ENCODE peak calls at places on chromosomes 13 and 19, in six cellular contexts. One of them, this sample, is unnamed.

GRCh38 chr19:3387645-3388589 is 21.5 kb downstream of the NFIC start:
- DNase-seq in thoracic aorta: no peak
- DNase-seq in adrenal gland: peak; percentile 93
- DNase-seq in Calu3: peak; percentile 80
- DNase-seq in ascending aorta: peak; percentile 92
- DNase-seq in tibial artery: peak; percentile 97
- DNase-seq in this sample: peak; percentile 52

GRCh38 chr13:110099922-110100321 is 207.0 kb downstream of the COL4A1 start:
- DNase-seq in thoracic aorta: no peak
- DNase-seq in adrenal gland: no peak
- DNase-seq in Calu3: no peak
- DNase-seq in ascending aorta: no peak
- DNase-seq in tibial artery: no peak
- DNase-seq in this sample: no peak

GRCh38 chr13:107644136-107644535 is 571.2 kb downstream of the LIG4 start:
- DNase-seq in thoracic aorta: no peak
- DNase-seq in adrenal gland: no peak
- DNase-seq in Calu3: no peak
- DNase-seq in ascending aorta: no peak
- DNase-seq in tibial artery: no peak
- DNase-seq in this sample: no peak

GRCh38 chr13:91482427-91482826 is 84.0 kb downstream of the GPC5 start:
- DNase-seq in thoracic aorta: no peak
- DNase-seq in adrenal gland: no peak
- DNase-seq in Calu3: no peak
- DNase-seq in ascending aorta: no peak
- DNase-seq in tibial artery: no peak
- DNase-seq in this sample: no peak

GRCh38 chr19:51386882-51387520 is 773 bp downstream of the LIM2 start:
- DNase-seq in thoracic aorta: no peak
- DNase-seq in adrenal gland: no peak
- DNase-seq in Calu3: no peak
- DNase-seq in ascending aorta: no peak
- DNase-seq in tibial artery: no peak
- DNase-seq in this sample: no peak

GRCh38 chr13:75505966-75506365 is 24.0 kb upstream of the TBC1D4 start:
- DNase-seq in thoracic aorta: no peak
- DNase-seq in adrenal gland: no peak
- DNase-seq in Calu3: no peak
- DNase-seq in ascending aorta: no peak
- DNase-seq in tibial artery: no peak
- DNase-seq in this sample: no peak

GRCh38 chr19:5541456-5541855 is 26.3 kb downstream of the TINCR start:
- DNase-seq in thoracic aorta: no peak
- DNase-seq in adrenal gland: no peak
- DNase-seq in Calu3: no peak
- DNase-seq in ascending aorta: no peak
- DNase-seq in tibial artery: no peak
- DNase-seq in this sample: no peak

GRCh38 chr13:108957369-108958012 is 328.1 kb downstream of the MYO16 start:
- DNase-seq in thoracic aorta: no peak
- DNase-seq in adrenal gland: peak; percentile 55
- DNase-seq in Calu3: peak; percentile 6
- DNase-seq in ascending aorta: no peak
- DNase-seq in tibial artery: no peak
- DNase-seq in this sample: no peak

GRCh38 chr13:106118050-106118449 is 417.4 kb downstream of the EFNB2 start:
- DNase-seq in thoracic aorta: no peak
- DNase-seq in adrenal gland: no peak
- DNase-seq in Calu3: no peak
- DNase-seq in ascending aorta: no peak
- DNase-seq in tibial artery: no peak
- DNase-seq in this sample: no peak

GRCh38 chr13:78404961-78405360 is 198.4 kb downstream of the POU4F1 start:
- DNase-seq in thoracic aorta: no peak
- DNase-seq in adrenal gland: no peak
- DNase-seq in Calu3: no peak
- DNase-seq in ascending aorta: no peak
- DNase-seq in tibial artery: no peak
- DNase-seq in this sample: no peak

GRCh38 chr13:50080158-50080855 is 65.1 kb downstream of the KCNRG start:
- DNase-seq in thoracic aorta: no peak
- DNase-seq in adrenal gland: peak; percentile 50
- DNase-seq in Calu3: no peak
- DNase-seq in ascending aorta: no peak
- DNase-seq in tibial artery: peak; percentile 65
- DNase-seq in this sample: no peak

GRCh38 chr19:48501446-48501960 is 10.1 kb downstream of the LMTK3 start:
- DNase-seq in thoracic aorta: no peak
- DNase-seq in adrenal gland: peak; percentile 71
- DNase-seq in Calu3: peak; percentile 68
- DNase-seq in ascending aorta: peak; percentile 64
- DNase-seq in tibial artery: peak; percentile 61
- DNase-seq in this sample: no peak

GRCh38 chr13:21138561-21138960 is 37.8 kb downstream of the SKA3 start:
- DNase-seq in thoracic aorta: no peak
- DNase-seq in adrenal gland: no peak
- DNase-seq in Calu3: no peak
- DNase-seq in ascending aorta: no peak
- DNase-seq in tibial artery: no peak
- DNase-seq in this sample: no peak

GRCh38 chr19:55175117-55175867 is 4.8 kb downstream of the SYT5 start:
- DNase-seq in thoracic aorta: no peak
- DNase-seq in adrenal gland: no peak
- DNase-seq in Calu3: no peak
- DNase-seq in ascending aorta: no peak
- DNase-seq in tibial artery: no peak
- DNase-seq in this sample: no peak

GRCh38 chr13:39455534-39456175 is 147.3 kb downstream of the LHFPL6 start:
- DNase-seq in thoracic aorta: no peak
- DNase-seq in adrenal gland: no peak
- DNase-seq in Calu3: no peak
- DNase-seq in ascending aorta: no peak
- DNase-seq in tibial artery: no peak
- DNase-seq in this sample: no peak

GRCh38 chr19:17240062-17240854 is 5.5 kb downstream of the NR2F6 start:
- DNase-seq in thoracic aorta: no peak
- DNase-seq in adrenal gland: no peak
- DNase-seq in Calu3: no peak
- DNase-seq in ascending aorta: no peak
- DNase-seq in tibial artery: no peak
- DNase-seq in this sample: no peak

GRCh38 chr13:100398360-100398759 is 190.2 kb downstream of the GGACT start:
- DNase-seq in thoracic aorta: no peak
- DNase-seq in adrenal gland: no peak
- DNase-seq in Calu3: no peak
- DNase-seq in ascending aorta: no peak
- DNase-seq in tibial artery: no peak
- DNase-seq in this sample: no peak

GRCh38 chr19:27822336-27822735 is 1390.6 kb downstream of the UQCRFS1 start:
- DNase-seq in thoracic aorta: no peak
- DNase-seq in adrenal gland: no peak
- DNase-seq in Calu3: no peak
- DNase-seq in ascending aorta: no peak
- DNase-seq in tibial artery: no peak
- DNase-seq in this sample: no peak

GRCh38 chr13:76795701-76796695 is 90.2 kb downstream of the KCTD12 start:
- DNase-seq in thoracic aorta: no peak
- DNase-seq in adrenal gland: no peak
- DNase-seq in Calu3: no peak
- DNase-seq in ascending aorta: no peak
- DNase-seq in tibial artery: no peak
- DNase-seq in this sample: no peak

GRCh38 chr13:38979891-38980627 is 10.6 kb downstream of the STOML3 start:
- DNase-seq in thoracic aorta: no peak
- DNase-seq in adrenal gland: peak; percentile 20
- DNase-seq in Calu3: no peak
- DNase-seq in ascending aorta: no peak
- DNase-seq in tibial artery: no peak
- DNase-seq in this sample: no peak

GRCh38 chr13:26074706-26075105 is 22.9 kb upstream of the SHISA2 start:
- DNase-seq in thoracic aorta: no peak
- DNase-seq in adrenal gland: no peak
- DNase-seq in Calu3: peak; percentile 24
- DNase-seq in ascending aorta: no peak
- DNase-seq in tibial artery: no peak
- DNase-seq in this sample: no peak

GRCh38 chr13:51589793-51590192 is 5.5 kb downstream of the WDFY2 start:
- DNase-seq in thoracic aorta: no peak
- DNase-seq in adrenal gland: no peak
- DNase-seq in Calu3: no peak
- DNase-seq in ascending aorta: no peak
- DNase-seq in tibial artery: no peak
- DNase-seq in this sample: no peak

GRCh38 chr19:3670258-3670795 is 29.9 kb downstream of the PIP5K1C start:
- DNase-seq in thoracic aorta: peak; percentile 76
- DNase-seq in adrenal gland: peak; percentile 64
- DNase-seq in Calu3: no peak
- DNase-seq in ascending aorta: peak; percentile 96
- DNase-seq in tibial artery: peak; percentile 98
- DNase-seq in this sample: peak; percentile 65

GRCh38 chr13:30806784-30807183 is 71.4 kb downstream of the ALOX5AP start:
- DNase-seq in thoracic aorta: no peak
- DNase-seq in adrenal gland: no peak
- DNase-seq in Calu3: no peak
- DNase-seq in ascending aorta: no peak
- DNase-seq in tibial artery: no peak
- DNase-seq in this sample: no peak

GRCh38 chr13:30807392-30807791 is 72.0 kb downstream of the ALOX5AP start:
- DNase-seq in thoracic aorta: no peak
- DNase-seq in adrenal gland: no peak
- DNase-seq in Calu3: no peak
- DNase-seq in ascending aorta: no peak
- DNase-seq in tibial artery: no peak
- DNase-seq in this sample: no peak

GRCh38 chr13:30810261-30810701 is 74.9 kb downstream of the ALOX5AP start:
- DNase-seq in thoracic aorta: no peak
- DNase-seq in adrenal gland: no peak
- DNase-seq in Calu3: no peak
- DNase-seq in ascending aorta: no peak
- DNase-seq in tibial artery: no peak
- DNase-seq in this sample: no peak

GRCh38 chr13:30809787-30810186 is 74.4 kb downstream of the ALOX5AP start:
- DNase-seq in thoracic aorta: no peak
- DNase-seq in adrenal gland: no peak
- DNase-seq in Calu3: no peak
- DNase-seq in ascending aorta: no peak
- DNase-seq in tibial artery: no peak
- DNase-seq in this sample: no peak

GRCh38 chr13:30808600-30808999 is 73.3 kb downstream of the ALOX5AP start:
- DNase-seq in thoracic aorta: no peak
- DNase-seq in adrenal gland: no peak
- DNase-seq in Calu3: no peak
- DNase-seq in ascending aorta: no peak
- DNase-seq in tibial artery: no peak
- DNase-seq in this sample: no peak
- TF ChIP-seq CTCF in thoracic aorta: no peak
- TF ChIP-seq CTCF in adrenal gland: no peak
- TF ChIP-seq CTCF in Calu3: no peak
- TF ChIP-seq CTCF in ascending aorta: no peak
- TF ChIP-seq CTCF in tibial artery: no peak
- TF ChIP-seq CTCF in this sample: no peak

GRCh38 chr19:58007285-58007684 is 4.7 kb upstream of the ZNF606 start:
- DNase-seq in thoracic aorta: no peak
- DNase-seq in adrenal gland: no peak
- DNase-seq in Calu3: no peak
- DNase-seq in ascending aorta: no peak
- DNase-seq in tibial artery: no peak
- DNase-seq in this sample: no peak
- TF ChIP-seq CTCF in thoracic aorta: no peak
- TF ChIP-seq CTCF in adrenal gland: no peak
- TF ChIP-seq CTCF in Calu3: no peak
- TF ChIP-seq CTCF in ascending aorta: no peak
- TF ChIP-seq CTCF in tibial artery: no peak
- TF ChIP-seq CTCF in this sample: no peak

GRCh38 chr13:71477735-71478134 is 389.3 kb downstream of the DACH1 start:
- DNase-seq in thoracic aorta: no peak
- DNase-seq in adrenal gland: no peak
- DNase-seq in Calu3: no peak
- DNase-seq in ascending aorta: no peak
- DNase-seq in tibial artery: no peak
- DNase-seq in this sample: no peak
- TF ChIP-seq CTCF in thoracic aorta: no peak
- TF ChIP-seq CTCF in adrenal gland: no peak
- TF ChIP-seq CTCF in Calu3: no peak
- TF ChIP-seq CTCF in ascending aorta: no peak
- TF ChIP-seq CTCF in tibial artery: no peak
- TF ChIP-seq CTCF in this sample: no peak

DNA sequence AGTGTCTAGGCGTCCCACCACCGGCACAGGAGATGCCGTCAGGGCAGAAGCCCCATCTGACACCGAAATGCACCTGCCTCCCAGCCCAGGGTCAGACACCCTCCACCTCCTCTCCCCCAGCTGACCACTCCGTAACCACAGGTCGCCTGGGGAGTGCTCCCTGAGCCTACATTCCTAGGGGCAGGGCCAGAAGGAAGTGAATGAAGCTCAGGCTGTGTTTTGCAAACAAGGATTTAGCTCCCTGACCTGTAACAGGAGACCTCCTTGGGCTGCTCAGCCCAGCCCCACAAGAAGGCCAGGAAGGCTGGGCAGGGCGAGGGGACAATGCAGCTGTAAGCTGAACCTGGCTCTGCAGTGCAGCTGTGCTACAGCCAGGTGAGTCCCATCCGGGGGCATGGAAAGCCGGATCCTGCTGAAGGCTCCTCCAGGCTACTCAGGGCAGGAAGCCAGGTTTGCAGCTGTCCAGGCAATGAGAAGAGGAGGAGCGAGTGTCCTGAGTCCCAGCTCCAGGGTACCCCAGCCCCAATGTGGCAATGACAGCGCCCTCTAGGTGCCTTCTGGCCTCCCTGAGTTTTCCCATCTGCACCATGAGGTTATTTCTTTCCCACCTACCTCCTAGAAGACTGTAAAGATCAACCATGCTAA is 42.1 kb downstream of the RHPN2 start:
- DNase-seq in thoracic aorta: no peak
- DNase-seq in adrenal gland: no peak
- DNase-seq in Calu3: no peak
- DNase-seq in ascending aorta: no peak
- DNase-seq in tibial artery: no peak
- DNase-seq in this sample: no peak
- TF ChIP-seq CTCF in thoracic aorta: no peak
- TF ChIP-seq CTCF in adrenal gland: no peak
- TF ChIP-seq CTCF in Calu3: no peak
- TF ChIP-seq CTCF in ascending aorta: no peak
- TF ChIP-seq CTCF in tibial artery: no peak
- TF ChIP-seq CTCF in this sample: no peak

This sample was measured in omental fat pad.